ENCODE peak calls at places on chromosome 10, in five cellular contexts. One of them, this sample, is unnamed.

GRCh38 chr10:21336476-21337170 is 188.9 kb downstream of the SKIDA1 start:
- DNase-seq in endothelial cell: no peak
- DNase-seq in colonic mucosa: no peak
- DNase-seq in psoas muscle: peak; percentile 44
- DNase-seq in endodermal cell: peak; percentile 85
- DNase-seq in this sample: no peak

GRCh38 chr10:1153805-1154351 is 97.7 kb downstream of the WDR37 start:
- DNase-seq in endothelial cell: no peak
- DNase-seq in colonic mucosa: peak; percentile 2
- DNase-seq in psoas muscle: no peak
- DNase-seq in endodermal cell: peak; percentile 49
- DNase-seq in this sample: peak; percentile 20

GRCh38 chr10:33507662-33508425 is 173.4 kb upstream of the NRP1 start:
- DNase-seq in endothelial cell: no peak
- DNase-seq in colonic mucosa: no peak
- DNase-seq in psoas muscle: no peak
- DNase-seq in endodermal cell: no peak
- DNase-seq in this sample: no peak

GRCh38 chr10:121595806-121596667 is 2.2 kb downstream of the FGFR2 start:
- DNase-seq in endothelial cell: peak; percentile 27
- DNase-seq in colonic mucosa: no peak
- DNase-seq in psoas muscle: no peak
- DNase-seq in endodermal cell: peak; percentile 88
- DNase-seq in this sample: no peak

GRCh38 chr10:74923556-74923955 is 97.2 kb downstream of the KAT6B start:
- DNase-seq in endothelial cell: no peak
- DNase-seq in colonic mucosa: no peak
- DNase-seq in psoas muscle: no peak
- DNase-seq in endodermal cell: peak; percentile 61
- DNase-seq in this sample: no peak

GRCh38 chr10:46216003-46216634 is 70.7 kb upstream of the ANTXRL start:
- DNase-seq in endothelial cell: no peak
- DNase-seq in colonic mucosa: peak; percentile 9
- DNase-seq in psoas muscle: no peak
- DNase-seq in endodermal cell: no peak
- DNase-seq in this sample: peak; percentile 11

GRCh38 chr10:110413903-110414562 is 83.7 kb upstream of the DUSP5 start:
- DNase-seq in endothelial cell: no peak
- DNase-seq in colonic mucosa: no peak
- DNase-seq in psoas muscle: no peak
- DNase-seq in endodermal cell: no peak
- DNase-seq in this sample: no peak

GRCh38 chr10:86446424-86446823 is 75.2 kb downstream of the WAPL start:
- DNase-seq in endothelial cell: no peak
- DNase-seq in colonic mucosa: no peak
- DNase-seq in psoas muscle: no peak
- DNase-seq in endodermal cell: no peak
- DNase-seq in this sample: no peak

GRCh38 chr10:62594093-62594520 is 210.4 kb upstream of the ADO start:
- DNase-seq in endothelial cell: peak; percentile 62
- DNase-seq in colonic mucosa: peak; percentile 63
- DNase-seq in psoas muscle: peak; percentile 54
- DNase-seq in endodermal cell: peak; percentile 90
- DNase-seq in this sample: peak; percentile 60

GRCh38 chr10:57973451-57973850 is 294.2 kb downstream of the IPMK start:
- DNase-seq in endothelial cell: no peak
- DNase-seq in colonic mucosa: no peak
- DNase-seq in psoas muscle: no peak
- DNase-seq in endodermal cell: no peak
- DNase-seq in this sample: no peak

GRCh38 chr10:62036186-62037081 is 134.9 kb downstream of the ARID5B start:
- DNase-seq in endothelial cell: no peak
- DNase-seq in colonic mucosa: no peak
- DNase-seq in psoas muscle: no peak
- DNase-seq in endodermal cell: peak; percentile 72
- DNase-seq in this sample: no peak

GRCh38 chr10:64896582-64896981 is 1375.4 kb downstream of the REEP3 start:
- DNase-seq in endothelial cell: no peak
- DNase-seq in colonic mucosa: no peak
- DNase-seq in psoas muscle: no peak
- DNase-seq in endodermal cell: no peak
- DNase-seq in this sample: no peak

DNA sequence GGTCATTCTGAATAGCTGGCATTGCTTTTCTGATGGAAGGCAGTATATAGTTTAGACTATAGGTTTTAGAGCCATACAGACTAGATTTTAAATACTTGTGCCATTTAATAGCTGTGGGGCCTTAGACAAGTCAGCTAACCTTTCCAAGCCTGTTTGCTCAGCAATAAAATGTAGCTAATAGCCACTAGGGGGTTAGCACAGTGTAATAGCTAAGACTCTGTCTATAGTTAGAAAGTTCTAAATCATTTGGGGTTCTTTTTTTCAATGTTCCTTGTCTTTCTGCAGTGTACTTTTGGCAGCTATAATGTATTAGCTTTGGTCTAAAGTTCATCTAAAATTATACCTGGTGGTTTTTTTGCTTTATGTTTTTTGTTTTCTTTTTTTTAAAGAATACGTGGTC is 7.5 kb upstream of the KIFBP start:
- DNase-seq in endothelial cell: no peak
- DNase-seq in colonic mucosa: no peak
- DNase-seq in psoas muscle: no peak
- DNase-seq in endodermal cell: no peak
- DNase-seq in this sample: no peak
- TF ChIP-seq CTCF in endothelial cell: no peak
- TF ChIP-seq CTCF in colonic mucosa: no peak
- TF ChIP-seq CTCF in psoas muscle: no peak
- TF ChIP-seq CTCF in endodermal cell: peak; percentile 64
- TF ChIP-seq CTCF in this sample: peak; percentile 51

GRCh38 chr10:129498680-129499079 is 31.6 kb downstream of the MGMT start:
- DNase-seq in endothelial cell: no peak
- DNase-seq in colonic mucosa: no peak
- DNase-seq in psoas muscle: no peak
- DNase-seq in endodermal cell: no peak
- DNase-seq in this sample: no peak
- TF ChIP-seq CTCF in endothelial cell: no peak
- TF ChIP-seq CTCF in colonic mucosa: no peak
- TF ChIP-seq CTCF in psoas muscle: no peak
- TF ChIP-seq CTCF in endodermal cell: peak; percentile 26
- TF ChIP-seq CTCF in this sample: no peak

GRCh38 chr10:119526606-119527592 is 15.6 kb downstream of the RGS10 start:
- DNase-seq in endothelial cell: no peak
- DNase-seq in colonic mucosa: no peak
- DNase-seq in psoas muscle: no peak
- DNase-seq in endodermal cell: peak; percentile 75
- DNase-seq in this sample: no peak
- TF ChIP-seq CTCF in endothelial cell: peak; percentile 30
- TF ChIP-seq CTCF in colonic mucosa: no peak
- TF ChIP-seq CTCF in psoas muscle: no peak
- TF ChIP-seq CTCF in endodermal cell: peak; percentile 71
- TF ChIP-seq CTCF in this sample: no peak

GRCh38 chr10:125560947-125561346 is 122.0 kb downstream of the TEX36 start:
- DNase-seq in endothelial cell: no peak
- DNase-seq in colonic mucosa: no peak
- DNase-seq in psoas muscle: no peak
- DNase-seq in endodermal cell: no peak
- DNase-seq in this sample: no peak

GRCh38 chr10:125567529-125567928 is 115.4 kb downstream of the TEX36 start:
- DNase-seq in endothelial cell: no peak
- DNase-seq in colonic mucosa: no peak
- DNase-seq in psoas muscle: no peak
- DNase-seq in endodermal cell: peak; percentile 13
- DNase-seq in this sample: no peak

GRCh38 chr10:125564570-125564969 is 118.4 kb downstream of the TEX36 start:
- DNase-seq in endothelial cell: no peak
- DNase-seq in colonic mucosa: no peak
- DNase-seq in psoas muscle: no peak
- DNase-seq in endodermal cell: peak; percentile 17
- DNase-seq in this sample: no peak

GRCh38 chr10:125559210-125559609 is 123.8 kb downstream of the TEX36 start:
- DNase-seq in endothelial cell: no peak
- DNase-seq in colonic mucosa: no peak
- DNase-seq in psoas muscle: no peak
- DNase-seq in endodermal cell: peak; percentile 7
- DNase-seq in this sample: no peak

GRCh38 chr10:125562737-125563136 is 120.2 kb downstream of the TEX36 start:
- DNase-seq in endothelial cell: no peak
- DNase-seq in colonic mucosa: no peak
- DNase-seq in psoas muscle: no peak
- DNase-seq in endodermal cell: peak; percentile 75
- DNase-seq in this sample: no peak
- TF ChIP-seq CTCF in endothelial cell: no peak
- TF ChIP-seq CTCF in colonic mucosa: no peak
- TF ChIP-seq CTCF in psoas muscle: no peak
- TF ChIP-seq CTCF in endodermal cell: peak; percentile 57
- TF ChIP-seq CTCF in this sample: no peak

DNA sequence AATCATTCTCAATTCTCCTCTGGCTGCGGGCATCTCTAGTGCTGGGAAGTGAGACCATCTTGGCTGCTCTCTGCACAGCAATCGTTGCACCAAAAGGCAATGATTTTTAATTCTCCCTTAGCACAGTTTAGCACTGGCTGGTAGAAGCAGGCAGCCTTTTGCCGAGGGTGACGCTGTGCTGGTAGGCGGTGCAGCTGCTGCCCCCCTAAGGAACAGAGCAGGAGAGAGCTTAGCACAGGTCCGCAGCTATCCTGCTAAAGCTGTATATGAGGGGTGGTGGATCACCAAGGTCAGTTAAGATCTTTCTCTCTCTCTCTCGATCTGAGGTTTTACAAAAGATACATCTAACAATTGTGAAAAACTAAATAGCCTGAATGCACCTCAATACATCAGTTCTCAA is 390.1 kb downstream of the GATA3 start:
- DNase-seq in endothelial cell: peak; percentile 19
- DNase-seq in colonic mucosa: no peak
- DNase-seq in psoas muscle: no peak
- DNase-seq in endodermal cell: peak; percentile 79
- DNase-seq in this sample: peak; percentile 75
- TF ChIP-seq CTCF in endothelial cell: no peak
- TF ChIP-seq CTCF in colonic mucosa: no peak
- TF ChIP-seq CTCF in psoas muscle: peak; percentile 13
- TF ChIP-seq CTCF in endodermal cell: peak; percentile 63
- TF ChIP-seq CTCF in this sample: peak; percentile 28

GRCh38 chr10:27861781-27862180 is 116.2 kb upstream of the MKX start:
- DNase-seq in endothelial cell: no peak
- DNase-seq in colonic mucosa: no peak
- DNase-seq in psoas muscle: no peak
- DNase-seq in endodermal cell: no peak
- DNase-seq in this sample: no peak

GRCh38 chr10:27865221-27865635 is 119.6 kb upstream of the MKX start:
- DNase-seq in endothelial cell: no peak
- DNase-seq in colonic mucosa: no peak
- DNase-seq in psoas muscle: no peak
- DNase-seq in endodermal cell: no peak
- DNase-seq in this sample: no peak
- TF ChIP-seq CTCF in endothelial cell: no peak
- TF ChIP-seq CTCF in colonic mucosa: no peak
- TF ChIP-seq CTCF in psoas muscle: no peak
- TF ChIP-seq CTCF in endodermal cell: no peak
- TF ChIP-seq CTCF in this sample: no peak

DNA sequence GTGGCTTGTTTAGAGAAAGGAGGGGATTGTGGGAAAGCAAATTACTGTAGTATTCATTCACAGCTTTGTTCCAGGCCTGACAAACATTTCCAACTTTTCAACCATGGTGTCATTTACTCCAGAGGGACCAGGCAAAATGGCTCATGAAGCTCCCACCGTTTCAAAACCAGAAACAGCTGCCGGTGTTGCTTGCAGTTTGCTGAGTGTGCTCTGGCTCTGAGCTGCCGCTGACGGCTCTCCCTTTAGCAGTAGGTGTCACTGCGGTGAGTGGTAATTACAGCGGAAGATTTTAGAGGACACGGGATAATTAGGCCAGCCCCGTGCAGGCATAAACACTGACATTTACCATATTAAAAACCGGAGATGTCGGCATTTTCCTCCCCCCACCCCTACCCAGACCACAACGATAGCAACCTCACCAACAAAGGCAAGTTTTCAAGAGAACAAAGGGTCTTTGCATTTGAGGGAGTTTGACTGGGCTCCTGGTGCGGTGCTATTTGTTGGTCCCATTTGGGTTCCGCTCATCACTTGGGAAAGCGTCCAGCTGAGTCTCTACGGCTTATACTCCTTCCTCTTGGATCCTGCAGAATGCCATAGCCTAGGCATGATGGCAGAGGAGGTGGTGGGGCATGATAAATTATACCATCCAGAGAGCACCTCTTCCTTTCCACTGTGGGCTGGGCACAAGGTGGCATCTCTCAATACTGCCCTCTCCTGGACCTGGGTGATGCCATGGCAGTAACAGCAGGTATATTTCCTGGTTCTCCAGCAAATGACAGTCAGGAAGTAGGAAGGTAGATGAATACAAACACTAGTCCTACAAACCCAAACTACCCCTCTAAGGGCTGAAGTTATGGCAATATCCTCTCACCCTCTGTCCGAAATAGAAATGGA is 1005.2 kb downstream of the KCNMA1 start:
- DNase-seq in endothelial cell: peak; percentile 9
- DNase-seq in colonic mucosa: peak; percentile 61
- DNase-seq in psoas muscle: no peak
- DNase-seq in endodermal cell: peak; percentile 83
- DNase-seq in this sample: no peak
- TF ChIP-seq CTCF in endothelial cell: no peak
- TF ChIP-seq CTCF in colonic mucosa: peak; percentile 38
- TF ChIP-seq CTCF in psoas muscle: no peak
- TF ChIP-seq CTCF in endodermal cell: peak; percentile 76
- TF ChIP-seq CTCF in this sample: peak; percentile 47

This sample was measured in SK-N-SH.